ENCODE peak calls at places on chromosomes 1 and 21, in four cellular contexts. One of them, this sample, is unnamed.

GRCh38 chr1:100344774-100345173 is 7.5 kb upstream of the CDC14A start:
- DNase-seq in lower lobe of right lung: no peak
- DNase-seq in epithelial cell of esophagus: no peak
- DNase-seq in ovary: no peak
- DNase-seq in this sample: no peak

GRCh38 chr1:25083481-25084345 is 148.6 kb downstream of the SYF2 start:
- DNase-seq in ovary: no peak
- DNase-seq in lower lobe of right lung: no peak
- DNase-seq in epithelial cell of esophagus: no peak
- DNase-seq in this sample: no peak

GRCh38 chr21:34526236-34526617 is 14.2 kb upstream of the KCNE1 start:
- DNase-seq in lower lobe of right lung: no peak
- DNase-seq in ovary: no peak
- DNase-seq in epithelial cell of esophagus: no peak
- DNase-seq in this sample: no peak

GRCh38 chr1:28296401-28297220 is 32.2 kb upstream of the MED18 start:
- DNase-seq in ovary: peak; percentile 94
- DNase-seq in epithelial cell of esophagus: peak; percentile 21
- DNase-seq in lower lobe of right lung: no peak
- DNase-seq in this sample: peak; percentile 81

GRCh38 chr1:181104042-181104789 is 15.7 kb downstream of the IER5 start:
- DNase-seq in lower lobe of right lung: no peak
- DNase-seq in epithelial cell of esophagus: peak; percentile 30
- DNase-seq in ovary: no peak
- DNase-seq in this sample: no peak

GRCh38 chr1:14017531-14017961 is 317.6 kb downstream of the PRDM2 start:
- DNase-seq in lower lobe of right lung: no peak
- DNase-seq in ovary: no peak
- DNase-seq in epithelial cell of esophagus: no peak
- DNase-seq in this sample: no peak

GRCh38 chr1:21818661-21819060 is 6.6 kb downstream of the LDLRAD2 start:
- DNase-seq in lower lobe of right lung: peak; percentile 60
- DNase-seq in ovary: no peak
- DNase-seq in epithelial cell of esophagus: peak; percentile 48
- DNase-seq in this sample: peak; percentile 56

GRCh38 chr1:207336559-207337467 is 15.3 kb downstream of the CD55 start:
- DNase-seq in lower lobe of right lung: no peak
- DNase-seq in ovary: no peak
- DNase-seq in epithelial cell of esophagus: peak; percentile 27
- DNase-seq in this sample: no peak

GRCh38 chr1:235557495-235557894 is 53.2 kb upstream of the B3GALNT2 start:
- DNase-seq in ovary: no peak
- DNase-seq in epithelial cell of esophagus: no peak
- DNase-seq in lower lobe of right lung: no peak
- DNase-seq in this sample: peak; percentile 10

GRCh38 chr1:213179784-213180183 is 128.7 kb downstream of the RPS6KC1 start:
- DNase-seq in epithelial cell of esophagus: no peak
- DNase-seq in ovary: no peak
- DNase-seq in lower lobe of right lung: no peak
- DNase-seq in this sample: no peak

GRCh38 chr1:4121293-4121684 is 221.2 kb upstream of the C1orf174 start:
- DNase-seq in ovary: no peak
- DNase-seq in lower lobe of right lung: no peak
- DNase-seq in epithelial cell of esophagus: no peak
- DNase-seq in this sample: no peak

GRCh38 chr1:42817976-42818375 is 779 bp upstream of the SVBP start:
- DNase-seq in lower lobe of right lung: no peak
- DNase-seq in epithelial cell of esophagus: no peak
- DNase-seq in ovary: no peak
- DNase-seq in this sample: no peak

GRCh38 chr1:185463433-185463832 is 146.4 kb upstream of the IVNS1ABP start:
- DNase-seq in lower lobe of right lung: no peak
- DNase-seq in epithelial cell of esophagus: no peak
- DNase-seq in ovary: no peak
- DNase-seq in this sample: no peak

GRCh38 chr1:219159946-219160645 is 13.6 kb upstream of the LYPLAL1 start:
- DNase-seq in ovary: no peak
- DNase-seq in lower lobe of right lung: no peak
- DNase-seq in epithelial cell of esophagus: peak; percentile 71
- DNase-seq in this sample: no peak

GRCh38 chr1:116472431-116472961 is 98.3 kb downstream of the CD58 start:
- DNase-seq in ovary: no peak
- DNase-seq in epithelial cell of esophagus: no peak
- DNase-seq in lower lobe of right lung: no peak
- DNase-seq in this sample: no peak

DNA sequence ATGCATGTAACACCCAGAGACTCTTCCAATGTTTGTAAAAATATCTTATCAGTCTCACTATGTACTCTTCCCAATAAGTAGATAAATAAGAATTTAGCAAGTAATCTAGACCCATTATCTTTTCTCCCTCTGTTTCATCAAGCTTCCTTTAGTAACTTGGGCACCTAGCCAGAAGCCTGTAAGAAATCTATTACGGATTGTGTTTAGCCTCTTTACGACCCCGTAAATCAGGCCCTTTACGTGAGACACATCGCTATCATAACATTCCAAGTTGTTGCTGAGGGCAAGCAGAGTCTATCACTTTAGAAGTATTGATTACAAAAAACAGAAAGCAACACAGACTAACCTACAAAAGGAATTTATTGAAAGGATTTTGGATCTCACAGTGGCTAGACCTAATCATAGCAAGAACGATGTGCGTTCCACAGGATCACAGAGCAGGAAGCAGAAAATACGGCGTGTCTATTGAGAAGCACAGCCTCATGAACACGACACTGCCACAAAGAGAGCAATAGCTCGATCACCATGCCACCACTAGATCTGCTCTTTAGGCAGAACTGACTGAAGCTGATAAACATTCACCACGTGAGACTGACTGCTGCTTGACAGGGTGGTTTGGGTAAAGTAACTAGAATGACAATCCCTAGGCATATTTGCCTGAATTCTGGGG is 922.1 kb downstream of the AMY1C start:
- DNase-seq in epithelial cell of esophagus: no peak
- DNase-seq in lower lobe of right lung: no peak
- DNase-seq in ovary: no peak
- DNase-seq in this sample: no peak
- H3K4me3 ChIP-seq in epithelial cell of esophagus: no peak overlapping the region
- H3K4me3 ChIP-seq in lower lobe of right lung: no peak overlapping the region
- H3K4me3 ChIP-seq in ovary: no peak overlapping the region
- H3K4me3 ChIP-seq in this sample: no peak overlapping the region

GRCh38 chr1:155196893-155197638 is 10.6 kb downstream of the THBS3 start:
- DNase-seq in ovary: peak; percentile 86
- DNase-seq in epithelial cell of esophagus: no peak
- DNase-seq in lower lobe of right lung: peak; percentile 37
- DNase-seq in this sample: peak; percentile 50
- H3K4me3 ChIP-seq in ovary: no peak overlapping the region
- H3K4me3 ChIP-seq in epithelial cell of esophagus: no peak overlapping the region
- H3K4me3 ChIP-seq in lower lobe of right lung: no peak overlapping the region
- H3K4me3 ChIP-seq in this sample: no peak overlapping the region

GRCh38 chr1:202160377-202160940 is at the start of gene PTPN7:
- DNase-seq in lower lobe of right lung: peak; percentile 74
- DNase-seq in ovary: no peak
- DNase-seq in epithelial cell of esophagus: peak; percentile 16
- DNase-seq in this sample: peak; percentile 62

GRCh38 chr1:202162418-202163280 is 2.2 kb upstream of the PTPN7 start:
- DNase-seq in epithelial cell of esophagus: no peak
- DNase-seq in ovary: peak; percentile 73
- DNase-seq in lower lobe of right lung: no peak
- DNase-seq in this sample: no peak

GRCh38 chr1:202163281-202164270 is 3.2 kb upstream of the PTPN7 start:
- DNase-seq in lower lobe of right lung: no peak
- DNase-seq in epithelial cell of esophagus: no peak
- DNase-seq in ovary: no peak
- DNase-seq in this sample: no peak

GRCh38 chr1:202161151-202162048 is 998 bp upstream of the PTPN7 start:
- DNase-seq in lower lobe of right lung: no peak
- DNase-seq in epithelial cell of esophagus: no peak
- DNase-seq in ovary: no peak
- DNase-seq in this sample: no peak

GRCh38 chr1:202162049-202162417 is 1.6 kb upstream of the PTPN7 start:
- DNase-seq in epithelial cell of esophagus: no peak
- DNase-seq in ovary: no peak
- DNase-seq in lower lobe of right lung: no peak
- DNase-seq in this sample: peak; percentile 42
- H3K4me3 ChIP-seq in epithelial cell of esophagus: no peak overlapping the region
- H3K4me3 ChIP-seq in ovary: no peak overlapping the region
- H3K4me3 ChIP-seq in lower lobe of right lung: no peak overlapping the region
- H3K4me3 ChIP-seq in this sample: no peak overlapping the region

GRCh38 chr1:159204071-159204790 is 444 bp upstream of the ACKR1 start:
- DNase-seq in lower lobe of right lung: no peak
- DNase-seq in epithelial cell of esophagus: no peak
- DNase-seq in ovary: no peak
- DNase-seq in this sample: no peak

GRCh38 chr1:159203621-159204020 is 1.1 kb upstream of the ACKR1 start:
- DNase-seq in epithelial cell of esophagus: no peak
- DNase-seq in ovary: no peak
- DNase-seq in lower lobe of right lung: no peak
- DNase-seq in this sample: no peak

GRCh38 chr1:159207080-159207479 is 2.4 kb downstream of the ACKR1 start:
- DNase-seq in ovary: no peak
- DNase-seq in lower lobe of right lung: no peak
- DNase-seq in epithelial cell of esophagus: no peak
- DNase-seq in this sample: no peak

GRCh38 chr1:159204791-159205141 is at the start of gene ACKR1:
- DNase-seq in lower lobe of right lung: no peak
- DNase-seq in ovary: no peak
- DNase-seq in epithelial cell of esophagus: no peak
- DNase-seq in this sample: no peak

DNA sequence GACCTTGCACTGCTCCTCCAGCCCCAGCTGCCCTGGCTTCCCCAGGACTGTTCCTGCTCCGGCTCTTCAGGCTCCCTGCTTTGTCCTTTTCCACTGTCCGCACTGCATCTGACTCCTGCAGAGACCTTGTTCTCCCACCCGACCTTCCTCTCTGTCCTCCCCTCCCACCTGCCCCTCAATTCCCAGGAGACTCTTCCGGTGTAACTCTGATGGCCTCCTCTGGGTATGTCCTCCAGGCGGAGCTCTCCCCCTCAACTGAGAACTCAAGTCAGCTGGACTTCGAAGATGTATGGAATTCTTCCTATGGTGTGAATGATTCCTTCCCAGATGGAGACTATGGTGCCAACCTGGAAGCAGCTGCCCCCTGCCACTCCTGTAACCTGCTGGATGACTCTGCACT is 550 bp downstream of the ACKR1 start:
- DNase-seq in lower lobe of right lung: no peak
- DNase-seq in epithelial cell of esophagus: no peak
- DNase-seq in ovary: no peak
- DNase-seq in this sample: no peak
- H3K4me3 ChIP-seq in lower lobe of right lung: peak overlapping the region; percentile 32
- H3K4me3 ChIP-seq in epithelial cell of esophagus: no peak overlapping the region
- H3K4me3 ChIP-seq in ovary: no peak overlapping the region
- H3K4me3 ChIP-seq in this sample: no peak overlapping the region

GRCh38 chr1:36160949-36161485 is 5.1 kb downstream of the MAP7D1 start:
- DNase-seq in lower lobe of right lung: peak; percentile 78
- DNase-seq in ovary: peak; percentile 78
- DNase-seq in epithelial cell of esophagus: peak; percentile 64
- DNase-seq in this sample: peak; percentile 71
- H3K4me3 ChIP-seq in lower lobe of right lung: peak overlapping the region; percentile 54
- H3K4me3 ChIP-seq in ovary: peak overlapping the region; percentile 32
- H3K4me3 ChIP-seq in epithelial cell of esophagus: peak overlapping the region; percentile 39
- H3K4me3 ChIP-seq in this sample: no peak overlapping the region

DNA sequence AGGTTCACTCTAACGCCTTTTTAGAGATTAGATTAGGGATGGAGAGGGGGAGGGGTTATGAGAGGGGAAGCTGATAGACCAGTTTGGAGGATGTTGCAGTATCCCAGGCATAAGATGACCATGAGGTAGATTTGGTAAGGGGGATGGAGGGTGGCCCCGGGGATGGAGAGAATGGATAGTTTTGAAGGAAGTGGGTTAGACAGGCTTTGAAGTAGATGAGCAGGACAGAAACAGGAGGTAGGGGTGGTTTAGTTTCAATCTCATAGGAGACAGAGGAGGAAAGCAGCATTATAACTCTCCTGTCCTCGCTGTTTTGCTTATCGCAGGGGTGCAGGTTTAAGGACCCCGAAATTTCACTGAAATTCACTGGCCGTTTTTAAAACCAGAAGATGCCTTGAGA is 11.8 kb downstream of the UBIAD1 start:
- DNase-seq in ovary: no peak
- DNase-seq in epithelial cell of esophagus: no peak
- DNase-seq in lower lobe of right lung: no peak
- DNase-seq in this sample: no peak
- H3K4me3 ChIP-seq in ovary: no peak overlapping the region
- H3K4me3 ChIP-seq in epithelial cell of esophagus: no peak overlapping the region
- H3K4me3 ChIP-seq in lower lobe of right lung: no peak overlapping the region
- H3K4me3 ChIP-seq in this sample: no peak overlapping the region

GRCh38 chr1:221776495-221777413 is 34.9 kb upstream of the DUSP10 start:
- DNase-seq in ovary: no peak
- DNase-seq in epithelial cell of esophagus: no peak
- DNase-seq in lower lobe of right lung: no peak
- DNase-seq in this sample: no peak
- H3K4me3 ChIP-seq in ovary: no peak overlapping the region
- H3K4me3 ChIP-seq in epithelial cell of esophagus: no peak overlapping the region
- H3K4me3 ChIP-seq in lower lobe of right lung: no peak overlapping the region
- H3K4me3 ChIP-seq in this sample: no peak overlapping the region

GRCh38 chr1:205592443-205593003 is 39.3 kb downstream of the ELK4 start:
- DNase-seq in epithelial cell of esophagus: no peak
- DNase-seq in lower lobe of right lung: no peak
- DNase-seq in ovary: no peak
- DNase-seq in this sample: no peak
- H3K4me3 ChIP-seq in epithelial cell of esophagus: no peak overlapping the region
- H3K4me3 ChIP-seq in lower lobe of right lung: peak overlapping the region; percentile 44
- H3K4me3 ChIP-seq in ovary: no peak overlapping the region
- H3K4me3 ChIP-seq in this sample: no peak overlapping the region